ENCODE peak calls at places on chromosome 13, in four cellular contexts. One of them, this sample, is unnamed.

GRCh38 chr13:94708031-94708571 is 4.2 kb downstream of the SOX21 start:
- DNase-seq in DND-41: no peak
- DNase-seq in HFF-Myc: no peak
- DNase-seq in small intestine: no peak
- DNase-seq in this sample: no peak

GRCh38 chr13:20192470-20193141 is at the start of gene GJB2:
- DNase-seq in DND-41: peak
- DNase-seq in small intestine: peak
- DNase-seq in HFF-Myc: no peak
- DNase-seq in this sample: no peak

GRCh38 chr13:26485786-26486185 is 71.7 kb upstream of the WASF3 start:
- DNase-seq in DND-41: no peak
- DNase-seq in small intestine: no peak
- DNase-seq in HFF-Myc: no peak
- DNase-seq in this sample: no peak

GRCh38 chr13:77448689-77449088 is 86.8 kb upstream of the SCEL start:
- DNase-seq in HFF-Myc: no peak
- DNase-seq in DND-41: no peak
- DNase-seq in small intestine: no peak
- DNase-seq in this sample: no peak

GRCh38 chr13:105991622-105992254 is 543.7 kb downstream of the EFNB2 start:
- DNase-seq in small intestine: no peak
- DNase-seq in HFF-Myc: no peak
- DNase-seq in DND-41: no peak
- DNase-seq in this sample: no peak

GRCh38 chr13:87123987-87124784 is 547.0 kb upstream of the SLITRK5 start:
- DNase-seq in small intestine: no peak
- DNase-seq in HFF-Myc: peak
- DNase-seq in DND-41: peak
- DNase-seq in this sample: peak

GRCh38 chr13:30698023-30698422 is 37.3 kb upstream of the ALOX5AP start:
- DNase-seq in HFF-Myc: no peak
- DNase-seq in DND-41: no peak
- DNase-seq in small intestine: no peak
- DNase-seq in this sample: no peak

GRCh38 chr13:76610819-76611415 is 275.3 kb downstream of the KCTD12 start:
- DNase-seq in DND-41: no peak
- DNase-seq in HFF-Myc: no peak
- DNase-seq in small intestine: no peak
- DNase-seq in this sample: no peak

DNA sequence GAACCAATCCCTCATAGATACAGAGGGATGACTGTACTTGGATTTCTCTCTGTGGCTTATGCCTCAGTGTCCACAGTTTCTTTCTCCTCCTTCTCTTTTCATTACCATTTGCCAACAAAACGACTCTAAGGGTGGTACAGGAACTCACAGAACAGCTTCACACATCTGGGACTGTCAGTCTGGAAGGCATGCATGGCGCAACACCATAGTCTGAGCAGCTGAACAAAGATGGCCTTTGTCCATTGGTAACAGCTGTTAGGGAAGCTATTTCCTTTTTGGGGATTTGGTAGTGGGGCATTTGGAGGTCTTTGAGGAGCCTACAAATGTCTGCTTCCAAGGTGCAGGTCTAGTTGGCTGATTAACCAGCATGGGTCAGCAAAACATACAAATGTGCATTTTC is 81.4 kb upstream of the PCDH8 start:
- DNase-seq in DND-41: no peak
- DNase-seq in small intestine: no peak
- DNase-seq in HFF-Myc: no peak
- DNase-seq in this sample: no peak
- H3K4me3 ChIP-seq in DND-41: no peak
- H3K4me3 ChIP-seq in small intestine: no peak
- H3K4me3 ChIP-seq in HFF-Myc: no peak
- H3K4me3 ChIP-seq in this sample: no peak

GRCh38 chr13:36673838-36674326 is at the start of gene SERTM1:
- DNase-seq in small intestine: no peak
- DNase-seq in HFF-Myc: no peak
- DNase-seq in DND-41: no peak
- DNase-seq in this sample: no peak

GRCh38 chr13:36675213-36675536 is 1.4 kb downstream of the SERTM1 start:
- DNase-seq in small intestine: no peak
- DNase-seq in HFF-Myc: no peak
- DNase-seq in DND-41: no peak
- DNase-seq in this sample: no peak

GRCh38 chr13:36673352-36673751 is 468 bp upstream of the SERTM1 start:
- DNase-seq in small intestine: no peak
- DNase-seq in DND-41: no peak
- DNase-seq in HFF-Myc: no peak
- DNase-seq in this sample: no peak

DNA sequence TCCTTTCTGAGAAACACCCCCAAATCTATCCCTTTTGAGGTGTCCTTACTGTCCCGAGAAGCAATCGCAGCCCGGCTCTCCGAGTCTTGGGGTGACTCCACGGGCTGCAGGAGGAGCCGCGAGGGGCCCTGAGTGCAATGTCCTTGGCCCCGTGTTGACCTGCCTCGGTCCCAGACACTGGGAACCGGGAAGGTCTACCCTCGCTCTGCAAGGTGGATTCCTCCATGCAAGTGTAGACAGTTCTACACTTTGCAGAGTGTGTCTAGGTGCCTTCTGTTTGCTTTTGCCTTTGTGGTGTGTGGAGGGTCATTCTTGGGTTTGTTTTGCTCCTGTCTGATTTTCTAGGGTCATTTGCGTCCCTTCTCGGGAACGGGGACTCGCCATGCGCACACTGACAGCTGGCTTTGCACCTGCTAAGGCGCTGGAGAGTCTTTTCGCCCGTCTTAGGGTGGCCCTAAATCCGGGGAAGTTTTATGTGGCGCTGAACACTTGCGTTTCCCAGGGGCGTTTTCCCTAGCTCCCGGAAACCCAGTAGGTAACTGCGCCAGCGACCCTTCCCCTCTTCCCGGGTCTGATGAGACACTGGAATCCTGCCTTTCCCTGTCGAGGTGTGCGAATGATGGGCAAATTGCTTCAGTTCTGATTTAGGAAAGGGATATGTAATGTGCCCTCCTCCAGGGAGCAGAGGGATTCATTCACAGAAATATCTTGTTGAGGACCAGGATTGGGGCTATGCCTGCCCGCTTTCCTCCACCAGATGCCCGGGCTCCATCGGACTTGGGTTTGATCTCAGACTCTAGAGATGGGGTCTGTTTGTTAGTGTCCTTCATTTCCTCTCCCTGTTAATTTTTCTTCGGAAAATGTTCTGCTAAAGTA is 755 bp downstream of the SERTM1 start:
- DNase-seq in HFF-Myc: no peak
- DNase-seq in small intestine: no peak
- DNase-seq in DND-41: no peak
- DNase-seq in this sample: no peak
- H3K4me3 ChIP-seq in HFF-Myc: peak
- H3K4me3 ChIP-seq in small intestine: no peak
- H3K4me3 ChIP-seq in DND-41: no peak
- H3K4me3 ChIP-seq in this sample: no peak

GRCh38 chr13:33229446-33230177 is 55.9 kb downstream of the STARD13 start:
- DNase-seq in DND-41: no peak
- DNase-seq in HFF-Myc: no peak
- DNase-seq in small intestine: no peak
- DNase-seq in this sample: no peak
- H3K4me3 ChIP-seq in DND-41: no peak
- H3K4me3 ChIP-seq in HFF-Myc: peak
- H3K4me3 ChIP-seq in small intestine: no peak
- H3K4me3 ChIP-seq in this sample: no peak

GRCh38 chr13:33723365-33723764 is 94.6 kb upstream of the RFC3 start:
- DNase-seq in small intestine: no peak
- DNase-seq in HFF-Myc: no peak
- DNase-seq in DND-41: no peak
- DNase-seq in this sample: no peak
- H3K4me3 ChIP-seq in small intestine: no peak
- H3K4me3 ChIP-seq in HFF-Myc: no peak
- H3K4me3 ChIP-seq in DND-41: no peak
- H3K4me3 ChIP-seq in this sample: no peak

GRCh38 chr13:100550433-100550832 is 38.2 kb downstream of the GGACT start:
- DNase-seq in HFF-Myc: peak
- DNase-seq in DND-41: no peak
- DNase-seq in small intestine: no peak
- DNase-seq in this sample: no peak
- H3K4me3 ChIP-seq in HFF-Myc: peak
- H3K4me3 ChIP-seq in DND-41: no peak
- H3K4me3 ChIP-seq in small intestine: no peak
- H3K4me3 ChIP-seq in this sample: no peak

This sample was measured in Jurkat, Clone E6-1.